ENCODE peak calls at places on chromosome 17, in four cellular contexts. Y is A549, X is SK-N-SH, W is K562. S is an unnamed sample.

GRCh38 chr17:14307560-14308024 is 6.7 kb downstream of the HS3ST3B1 start:
- DNase-seq in Y (no peak), X (no peak), W (no peak), S (no peak)

GRCh38 chr17:59830007-59830630 is 62.6 kb downstream of the TUBD1 start:
- DNase-seq in Y (peak), X (no peak), W (no peak), S (no peak)

GRCh38 chr17:62778990-62779681 is 29.0 kb downstream of the MARCHF10 start:
- DNase-seq in Y (peak), X (peak), W (no peak), S (no peak)

GRCh38 chr17:78892520-78892919 is 10.5 kb downstream of the CEP295NL start:
- DNase-seq in Y (no peak), X (peak), W (no peak), S (no peak)

GRCh38 chr17:31286587-31286986 is 10.5 kb downstream of the OMG start:
- DNase-seq in Y (no peak), X (no peak), W (no peak), S (peak)

GRCh38 chr17:71975998-71976649 is 144.7 kb upstream of the SOX9 start:
- DNase-seq in Y (peak), X (peak), W (no peak), S (peak)

GRCh38 chr17:41324180-41325075 is 8.9 kb upstream of the KRTAP17-1 start:
- DNase-seq in Y (peak), X (no peak), W (no peak), S (peak)

GRCh38 chr17:12859520-12859919 is 70.2 kb downstream of the ARHGAP44 start:
- DNase-seq in Y (no peak), X (no peak), W (no peak), S (no peak)

GRCh38 chr17:77365584-77366186 is 224.9 kb downstream of the SEC14L1 start:
- DNase-seq in Y (peak), X (peak), W (no peak), S (no peak)

GRCh38 chr17:73592531-73592961 is 51.7 kb downstream of the SDK2 start:
- DNase-seq in Y (no peak), X (no peak), W (no peak), S (no peak)

GRCh38 chr17:67469208-67469980 is 92.3 kb downstream of the PITPNC1 start:
- DNase-seq in Y (no peak), X (peak), W (no peak), S (peak)

GRCh38 chr17:8044819-8045810 is 6.3 kb downstream of the ALOX15B start:
- DNase-seq in Y (no peak), X (no peak), W (no peak), S (no peak)

GRCh38 chr17:38921756-38922411 is 3.5 kb upstream of the LASP1NB start:
- DNase-seq in Y (no peak), X (no peak), W (no peak), S (peak)

GRCh38 chr17:38926290-38927070 is 1.1 kb downstream of the LASP1NB start:
- DNase-seq in Y (no peak), X (no peak), W (peak), S (no peak)

GRCh38 chr17:38920374-38921291 is 4.8 kb upstream of the LASP1NB start:
- DNase-seq in Y (no peak), X (no peak), W (no peak), S (no peak)

GRCh38 chr17:38922538-38923291 is 2.7 kb upstream of the LASP1NB start:
- DNase-seq in Y (no peak), X (peak), W (no peak), S (peak)

DNA sequence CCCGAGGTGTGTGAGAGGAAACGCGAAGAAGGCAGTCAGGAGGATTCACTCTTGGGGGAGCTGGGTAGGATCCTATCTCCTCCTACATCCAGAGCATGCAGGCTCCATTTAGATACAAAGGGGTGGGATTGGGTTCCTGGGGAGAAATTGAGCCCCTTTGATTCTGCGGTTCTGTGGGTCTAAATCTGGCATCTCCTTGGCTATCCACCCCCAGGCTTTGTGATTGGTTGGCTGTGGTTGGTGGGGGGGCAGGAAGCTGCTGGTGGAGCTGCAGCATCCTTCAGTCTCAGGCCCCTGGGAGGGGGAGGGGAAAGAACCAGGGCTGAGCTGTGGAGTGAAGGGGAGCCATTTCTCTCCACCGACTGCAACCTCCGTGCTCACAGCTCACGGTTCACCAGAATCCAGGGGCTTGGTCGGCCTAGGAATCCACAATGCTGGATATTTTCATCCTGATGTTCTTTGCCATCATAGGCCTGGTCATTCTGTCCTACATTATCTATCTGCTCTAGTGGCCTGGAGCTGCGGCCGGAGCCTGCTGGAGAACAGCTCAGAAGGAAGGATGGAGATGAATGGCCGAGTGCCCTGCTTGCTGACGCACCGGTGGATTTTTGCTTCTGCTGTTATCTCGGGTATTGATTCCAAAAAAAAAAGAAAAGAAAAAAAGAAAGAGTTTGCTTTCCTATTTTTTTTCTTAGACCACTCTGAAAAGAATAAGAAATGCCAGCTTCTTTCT is at the start of gene LASP1NB:
- DNase-seq in Y (no peak), X (peak), W (peak), S (peak)
- TF ChIP-seq REST in Y (no peak), X (no peak), W (no peak), S (no peak)

DNA sequence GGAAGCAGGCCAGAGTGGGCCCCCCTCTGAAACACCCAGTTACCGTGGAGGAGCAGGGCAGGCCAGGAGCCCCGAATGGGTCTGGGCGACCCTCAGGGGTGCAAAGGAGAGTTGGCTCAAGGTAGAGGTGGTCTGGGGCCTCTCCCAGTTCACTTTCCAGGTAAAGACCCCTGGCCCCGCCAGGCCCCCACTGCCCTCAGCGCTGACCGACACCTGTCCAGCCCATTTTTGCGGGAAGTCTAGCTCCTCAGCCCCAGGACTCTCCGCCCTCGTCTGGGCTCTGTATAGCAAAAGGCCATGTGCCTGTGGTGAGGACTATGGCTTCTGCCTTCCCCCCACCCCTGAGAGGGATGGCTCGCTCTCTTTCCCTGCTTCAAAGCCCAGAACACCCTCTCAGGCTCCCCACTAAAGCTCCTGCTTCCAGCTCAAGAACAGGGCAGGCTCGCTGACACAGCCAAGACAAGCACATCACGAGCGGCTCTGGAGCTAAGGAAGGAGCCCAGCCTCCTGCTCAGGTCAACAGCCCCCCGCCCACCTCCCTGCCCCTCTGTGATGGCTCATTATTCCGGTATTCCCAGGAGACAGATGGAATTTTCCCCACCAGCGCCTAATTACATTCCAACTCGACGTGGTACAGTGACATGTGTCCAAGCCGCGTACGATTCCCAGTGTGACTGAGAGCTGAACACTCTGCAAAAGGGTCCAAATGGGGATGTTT is 59.4 kb downstream of the RTN4RL1 start:
- DNase-seq in Y (no peak), X (no peak), W (no peak), S (no peak)
- TF ChIP-seq REST in Y (no peak), X (no peak), W (no peak), S (no peak)

GRCh38 chr17:48002208-48002919 is 31.5 kb downstream of the CDK5RAP3 start:
- DNase-seq in Y (peak), X (no peak), W (peak), S (no peak)
- TF ChIP-seq REST in Y (no peak), X (peak), W (no peak), S (no peak)

DNA sequence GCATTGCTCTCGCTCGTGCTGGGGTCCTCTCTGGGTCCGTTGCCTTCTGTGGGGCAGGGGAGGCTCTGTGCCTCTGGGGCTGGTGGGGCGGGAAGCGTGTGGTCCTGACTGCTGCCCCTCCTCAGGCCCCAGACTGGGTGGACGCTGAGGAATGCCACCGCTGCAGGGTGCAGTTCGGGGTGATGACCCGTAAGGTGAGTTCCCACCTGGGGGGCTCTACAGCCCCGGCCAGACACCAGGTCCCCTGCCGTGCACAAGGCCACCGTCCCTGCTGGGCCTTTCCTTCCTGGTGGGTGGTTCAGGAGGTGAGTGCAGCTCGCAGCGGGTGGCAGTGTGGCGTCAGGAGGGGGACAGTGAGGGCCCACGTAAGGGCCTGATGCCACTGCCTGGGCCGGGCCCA is 6.7 kb downstream of the HGS start:
- DNase-seq in Y (no peak), X (no peak), W (no peak), S (no peak)
- TF ChIP-seq REST in Y (no peak), X (no peak), W (no peak), S (no peak)